ENCODE peak calls at places on chromosomes 7 and 10, in six cellular contexts. P is NCI-H1694; X is CD8-positive, alpha-beta T cell; U is WERI-Rb-1; N is MV-4-11; L is T-helper 2 cell. T is an unnamed sample.

GRCh38 chr10:116689096-116689495 is 53.3 kb downstream of the HSPA12A start:
- DNase-seq in P (no peak), L (no peak), X (no peak), U (no peak), N (no peak), T (no peak)

GRCh38 chr10:88810196-88810961 is 7.8 kb downstream of the LIPM start:
- DNase-seq in P (peak; percentile 51), U (peak; percentile 37), N (peak; percentile 8), X (no peak), L (no peak), T (no peak)

GRCh38 chr7:23341846-23342598 is 42.9 kb downstream of the MALSU1 start:
- DNase-seq in U (no peak), N (no peak), L (no peak), X (no peak), P (no peak), T (no peak)

GRCh38 chr10:521844-522243 is 167.6 kb downstream of the DIP2C start:
- DNase-seq in N (no peak), P (no peak), U (no peak), X (no peak), L (no peak), T (no peak)

GRCh38 chr7:47670738-47671137 is 88.8 kb upstream of the TNS3 start:
- DNase-seq in U (no peak), X (no peak), L (no peak), P (no peak), N (peak; percentile 71), T (peak; percentile 77)

GRCh38 chr10:12511651-12512050 is 162.3 kb downstream of the CAMK1D start:
- DNase-seq in X (no peak), L (no peak), N (no peak), U (no peak), P (no peak), T (no peak)

GRCh38 chr10:26483554-26483953 is 45.4 kb downstream of the APBB1IP start:
- DNase-seq in X (no peak), U (no peak), P (no peak), L (no peak), N (no peak), T (no peak)

GRCh38 chr10:132904814-132905649 is 37.3 kb downstream of the CFAP46 start:
- DNase-seq in N (no peak), P (no peak), U (no peak), X (no peak), L (no peak), T (no peak)

GRCh38 chr7:39734605-39735004 is 111.2 kb downstream of the RALA start:
- DNase-seq in L (no peak), X (no peak), P (no peak), N (no peak), U (no peak), T (no peak)

GRCh38 chr10:43930243-43930642 is 281.6 kb upstream of the ZNF32 start:
- DNase-seq in P (no peak), U (no peak), L (no peak), N (no peak), X (no peak), T (no peak)

GRCh38 chr7:35630573-35630972 is 64.4 kb downstream of the HERPUD2 start:
- DNase-seq in P (no peak), N (no peak), L (no peak), X (no peak), U (no peak), T (no peak)

GRCh38 chr10:35432781-35433338 is 96.6 kb downstream of the CCNY start:
- DNase-seq in P (no peak), L (no peak), N (no peak), U (no peak), X (no peak), T (no peak)

GRCh38 chr10:21293518-21294356 is 231.7 kb downstream of the SKIDA1 start:
- DNase-seq in N (no peak), L (no peak), U (no peak), P (no peak), X (no peak), T (no peak)

GRCh38 chr10:96097865-96098264 is 32.2 kb upstream of the ZNF518A start:
- DNase-seq in P (no peak), U (no peak), N (no peak), L (no peak), X (no peak), T (no peak)

GRCh38 chr7:37285701-37286475 is 162.8 kb downstream of the ELMO1 start:
- DNase-seq in U (no peak), L (no peak), X (no peak), N (no peak), P (no peak), T (no peak)

GRCh38 chr10:49632406-49633317 is 18.8 kb downstream of the CHAT start:
- DNase-seq in X (no peak), U (no peak), L (no peak), P (no peak), N (no peak), T (no peak)

T was measured in memory B cell.